ENCODE peak calls at places on chromosomes 4 and X, in five cellular contexts. C is GM23338, E is right lobe of liver, K is lung, O is heart left ventricle. D is an unnamed sample.

GRCh38 chrX:16882188-16882587 is 12.0 kb upstream of the RBBP7 start:
- DNase-seq in C (no peak), E (peak; percentile 51), K (no peak), O (no peak), D (no peak)

GRCh38 chr4:24894846-24895245 is 18.0 kb downstream of the CCDC149 start:
- DNase-seq in C (no peak), E (no peak), K (no peak), O (no peak), D (no peak)

GRCh38 chr4:48699470-48699869 is 80.6 kb downstream of the FRYL start:
- DNase-seq in C (no peak), E (no peak), K (no peak), O (no peak), D (no peak)

GRCh38 chrX:124690495-124690894 is 344.1 kb downstream of the SH2D1A start:
- DNase-seq in C (no peak), E (no peak), K (no peak), O (no peak), D (no peak)

GRCh38 chrX:102339312-102340298 is 92.6 kb downstream of the NXF2 start:
- DNase-seq in C (peak; percentile 49), E (no peak), K (no peak), O (no peak), D (peak; percentile 55)

GRCh38 chr4:56870927-56871326 is 36.8 kb upstream of the REST start:
- DNase-seq in C (peak; percentile 9), E (no peak), K (no peak), O (no peak), D (no peak)

GRCh38 chr4:169912996-169913395 is 113.2 kb downstream of the MFAP3L start:
- DNase-seq in C (no peak), E (no peak), K (no peak), O (no peak), D (no peak)

GRCh38 chr4:8618421-8618820 is 25.9 kb downstream of the CPZ start:
- DNase-seq in C (no peak), E (no peak), K (no peak), O (no peak), D (no peak)

GRCh38 chr4:145531193-145531592 is 49.5 kb downstream of the SMAD1 start:
- DNase-seq in C (no peak), E (no peak), K (no peak), O (peak; percentile 31), D (no peak)

GRCh38 chr4:153572609-153573008 is 106.4 kb downstream of the TMEM131L start:
- DNase-seq in C (no peak), E (no peak), K (no peak), O (no peak), D (no peak)

GRCh38 chr4:121712783-121713182 is 16.0 kb upstream of the ANXA5 start:
- DNase-seq in C (no peak), E (no peak), K (no peak), O (no peak), D (no peak)

GRCh38 chrX:72003811-72004750 is 93.4 kb downstream of the NHSL2 start:
- DNase-seq in C (peak; percentile 77), E (peak; percentile 46), K (no peak), O (peak; percentile 66), D (peak; percentile 80)

GRCh38 chr4:112521123-112522116 is 5.4 kb upstream of the NEUROG2 start:
- DNase-seq in C (peak; percentile 34), E (no peak), K (no peak), O (no peak), D (no peak)
- H3K4me3 ChIP-seq in C (peak overlapping the region; percentile 57), E (no peak overlapping the region), K (no peak overlapping the region), O (no peak overlapping the region), D (no peak overlapping the region)

GRCh38 chrX:108139303-108139702 is 47.7 kb downstream of the ATG4A start:
- DNase-seq in C (peak; percentile 43), E (no peak), K (no peak), O (no peak), D (no peak)
- TF ChIP-seq CTCF in C (peak; percentile 64), E (peak; percentile 46), K (no peak), O (peak; percentile 37), D (peak; percentile 19)

DNA sequence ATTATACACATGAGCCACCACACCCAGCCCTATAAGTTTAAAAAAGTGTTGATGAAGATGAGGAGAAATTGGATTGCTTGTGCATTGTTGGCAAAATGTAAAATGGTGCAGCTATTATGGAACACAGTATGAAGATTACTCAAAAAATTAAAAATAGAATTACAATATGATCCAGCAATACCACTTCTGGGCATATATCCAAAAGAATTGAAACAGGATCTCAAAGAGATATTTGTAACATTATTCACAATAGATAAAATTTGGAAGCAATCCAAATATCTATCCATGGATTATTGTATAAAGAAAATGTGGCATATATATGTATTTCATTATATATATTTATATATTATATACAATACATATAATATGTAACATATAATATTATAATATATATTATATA is 515.6 kb upstream of the GNPDA2 start:
- DNase-seq in C (no peak), E (no peak), K (no peak), O (no peak), D (no peak)
- H3K4me3 ChIP-seq in C (no peak overlapping the region), E (no peak overlapping the region), K (no peak overlapping the region), O (no peak overlapping the region), D (no peak overlapping the region)

GRCh38 chr4:105257817-105258495 is 111.3 kb downstream of the TET2 start:
- DNase-seq in C (no peak), E (no peak), K (no peak), O (no peak), D (no peak)
- TF ChIP-seq CTCF in C (peak; percentile 22), E (peak; percentile 23), K (no peak), O (no peak), D (peak; percentile 7)

D was measured in kidney.